ENCODE peak calls at places on chromosomes 4 and X, in four cellular contexts. G, B, J and Y are unnamed samples.

GRCh38 chrX:108199691-108200090 is 108.1 kb downstream of the ATG4A start:
- DNase-seq in G (peak), J (peak), B (peak), Y (peak)

GRCh38 chrX:148380614-148381561 is 119.5 kb upstream of the AFF2 start:
- DNase-seq in J (no peak), B (no peak), G (no peak), Y (no peak)

GRCh38 chr4:102808009-102808408 is 19.3 kb downstream of the UBE2D3 start:
- DNase-seq in B (no peak), G (no peak), J (no peak), Y (no peak)

GRCh38 chrX:128928636-128929035 is 594.7 kb downstream of the SMARCA1 start:
- DNase-seq in G (no peak), B (no peak), J (no peak), Y (no peak)

GRCh38 chr4:47741200-47741599 is 96.7 kb downstream of the CORIN start:
- DNase-seq in G (no peak), J (no peak), B (no peak), Y (no peak)

GRCh38 chrX:70129811-70130210 is 3.4 kb upstream of the IGBP1 start:
- DNase-seq in J (peak), G (no peak), B (no peak), Y (no peak)

GRCh38 chr4:159455675-159456235 is 352.9 kb downstream of the RAPGEF2 start:
- DNase-seq in G (peak), B (no peak), J (peak), Y (peak)

GRCh38 chrX:9464435-9465371 is at the start of gene TBL1X:
- DNase-seq in J (peak), B (peak), G (peak), Y (peak)

GRCh38 chr4:140152760-140153418 is 1.1 kb downstream of the MAML3 start:
- DNase-seq in J (no peak), B (peak), G (no peak), Y (peak)

GRCh38 chrX:122943918-122944317 is 240.2 kb upstream of the GRIA3 start:
- DNase-seq in B (no peak), G (no peak), J (no peak), Y (no peak)

GRCh38 chr4:172982151-172982590 is 186.4 kb upstream of the GALNT7 start:
- DNase-seq in J (no peak), B (no peak), G (peak), Y (no peak)

GRCh38 chr4:61309616-61310015 is 109.5 kb downstream of the ADGRL3 start:
- DNase-seq in B (no peak), J (no peak), G (no peak), Y (no peak)

GRCh38 chr4:85669204-85669603 is 194.3 kb downstream of the ARHGAP24 start:
- DNase-seq in J (no peak), G (no peak), B (no peak), Y (no peak)

GRCh38 chr4:87209696-87210095 is 10.7 kb downstream of the KLHL8 start:
- DNase-seq in G (no peak), B (no peak), J (no peak), Y (peak)

GRCh38 chr4:152594981-152595916 is 59.4 kb upstream of the FBXW7 start:
- DNase-seq in J (no peak), G (no peak), B (peak), Y (no peak)

GRCh38 chr4:24476209-24476781 is 108.1 kb downstream of the DHX15 start:
- DNase-seq in B (no peak), G (no peak), J (no peak), Y (peak)

GRCh38 chr4:174383783-174384182 is 100.1 kb downstream of the CEP44 start:
- DNase-seq in G (no peak), J (no peak), B (no peak), Y (no peak)

GRCh38 chr4:40305329-40306193 is 29.6 kb upstream of the CHRNA9 start:
- DNase-seq in B (no peak), G (no peak), J (no peak), Y (no peak)
- TF ChIP-seq PHF8 in B (no peak), G (no peak), J (no peak), Y (no peak)

GRCh38 chr4:63619771-63620170 is 789.5 kb downstream of the TECRL start:
- DNase-seq in G (no peak), J (no peak), B (no peak), Y (no peak)
- TF ChIP-seq PHF8 in G (no peak), J (no peak), B (no peak), Y (no peak)

DNA sequence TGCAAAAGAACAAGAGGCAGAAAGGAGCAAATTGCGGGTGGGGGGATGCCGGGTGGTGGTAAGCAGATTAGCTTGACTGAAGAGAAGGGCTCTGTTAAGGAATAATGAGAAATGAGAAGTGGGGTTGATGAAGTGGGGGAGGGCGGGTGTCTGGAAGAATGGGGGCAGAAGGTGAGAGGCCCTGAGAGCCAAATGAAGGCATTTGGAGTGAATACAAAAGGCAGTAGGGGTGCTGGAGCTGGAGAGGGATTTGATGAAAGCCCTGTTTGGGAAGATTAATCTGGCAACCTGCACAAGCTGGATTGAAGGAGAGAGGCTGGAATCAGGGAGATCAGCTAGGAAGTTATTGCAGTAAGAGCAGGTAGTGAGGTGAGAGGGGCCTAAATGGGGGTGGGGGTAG is 82.1 kb downstream of the GUCY2F start:
- DNase-seq in J (no peak), B (no peak), G (no peak), Y (no peak)
- TF ChIP-seq PHF8 in J (no peak), B (no peak), G (no peak), Y (no peak)

GRCh38 chrX:65871671-65872311 is 168.1 kb downstream of the VSIG4 start:
- DNase-seq in J (peak), G (peak), B (peak), Y (peak)
- TF ChIP-seq PHF8 in J (no peak), G (no peak), B (no peak), Y (no peak)